ENCODE peak calls at places on chromosome 15, in five cellular contexts. One of them, this sample, is unnamed.

GRCh38 chr15:87604857-87605446 is 651.6 kb downstream of the NTRK3 start:
- DNase-seq in left ventricle myocardium inferior: no peak
- DNase-seq in lower lobe of right lung: no peak
- DNase-seq in pancreas: no peak
- DNase-seq in colonic mucosa: no peak
- DNase-seq in this sample: no peak

GRCh38 chr15:36960179-36960946 is 140.0 kb downstream of the MEIS2 start:
- DNase-seq in left ventricle myocardium inferior: no peak
- DNase-seq in lower lobe of right lung: no peak
- DNase-seq in pancreas: no peak
- DNase-seq in colonic mucosa: no peak
- DNase-seq in this sample: no peak

GRCh38 chr15:93213281-93213680 is 124.3 kb upstream of the RGMA start:
- DNase-seq in left ventricle myocardium inferior: peak; percentile 76
- DNase-seq in lower lobe of right lung: no peak
- DNase-seq in pancreas: no peak
- DNase-seq in colonic mucosa: no peak
- DNase-seq in this sample: peak; percentile 62

GRCh38 chr15:35496585-35496984 is 49.4 kb downstream of the DPH6 start:
- DNase-seq in left ventricle myocardium inferior: no peak
- DNase-seq in lower lobe of right lung: no peak
- DNase-seq in pancreas: no peak
- DNase-seq in colonic mucosa: no peak
- DNase-seq in this sample: no peak

GRCh38 chr15:31434418-31435255 is 108.0 kb downstream of the KLF13 start:
- DNase-seq in left ventricle myocardium inferior: peak; percentile 54
- DNase-seq in lower lobe of right lung: peak; percentile 83
- DNase-seq in pancreas: no peak
- DNase-seq in colonic mucosa: peak; percentile 64
- DNase-seq in this sample: peak; percentile 50

GRCh38 chr15:43237842-43238470 is 17.1 kb upstream of the EPB42 start:
- DNase-seq in left ventricle myocardium inferior: no peak
- DNase-seq in lower lobe of right lung: no peak
- DNase-seq in pancreas: no peak
- DNase-seq in colonic mucosa: no peak
- DNase-seq in this sample: no peak

GRCh38 chr15:67967871-67968423 is 86.2 kb upstream of the PIAS1 start:
- DNase-seq in left ventricle myocardium inferior: peak; percentile 82
- DNase-seq in lower lobe of right lung: peak; percentile 90
- DNase-seq in pancreas: peak; percentile 69
- DNase-seq in colonic mucosa: peak; percentile 74
- DNase-seq in this sample: peak; percentile 82

GRCh38 chr15:86236721-86237121 is 157.1 kb downstream of the AGBL1 start:
- DNase-seq in left ventricle myocardium inferior: no peak
- DNase-seq in lower lobe of right lung: no peak
- DNase-seq in pancreas: no peak
- DNase-seq in colonic mucosa: no peak
- DNase-seq in this sample: no peak

GRCh38 chr15:85828869-85829268 is 34.1 kb upstream of the KLHL25 start:
- DNase-seq in left ventricle myocardium inferior: no peak
- DNase-seq in lower lobe of right lung: no peak
- DNase-seq in pancreas: no peak
- DNase-seq in colonic mucosa: no peak
- DNase-seq in this sample: no peak

GRCh38 chr15:69757186-69757585 is 304.6 kb downstream of the RPLP1 start:
- DNase-seq in left ventricle myocardium inferior: no peak
- DNase-seq in lower lobe of right lung: no peak
- DNase-seq in pancreas: no peak
- DNase-seq in colonic mucosa: no peak
- DNase-seq in this sample: no peak

GRCh38 chr15:99437315-99438221 is 128.2 kb upstream of the MEF2A start:
- DNase-seq in left ventricle myocardium inferior: no peak
- DNase-seq in lower lobe of right lung: no peak
- DNase-seq in pancreas: no peak
- DNase-seq in colonic mucosa: peak; percentile 18
- DNase-seq in this sample: no peak

GRCh38 chr15:72216079-72216478 is 14.9 kb downstream of the PKM start:
- DNase-seq in left ventricle myocardium inferior: no peak
- DNase-seq in lower lobe of right lung: no peak
- DNase-seq in pancreas: no peak
- DNase-seq in colonic mucosa: no peak
- DNase-seq in this sample: no peak

GRCh38 chr15:63497642-63498100 is 6.7 kb upstream of the USP3 start:
- DNase-seq in left ventricle myocardium inferior: peak; percentile 41
- DNase-seq in lower lobe of right lung: peak; percentile 88
- DNase-seq in pancreas: no peak
- DNase-seq in colonic mucosa: no peak
- DNase-seq in this sample: no peak
- H3K4me1 ChIP-seq in left ventricle myocardium inferior: peaks cover 23% of the 10 kb centered on the region
- H3K4me1 ChIP-seq in lower lobe of right lung: peaks cover 87% of the 10 kb centered on the region
- H3K4me1 ChIP-seq in pancreas: peaks cover 18% of the 10 kb centered on the region
- H3K4me1 ChIP-seq in colonic mucosa: peaks cover 17% of the 10 kb centered on the region
- H3K4me1 ChIP-seq in this sample: no peaks in the 10 kb centered on the region

GRCh38 chr15:80710635-80711553 is 15.8 kb downstream of the ABHD17C start:
- DNase-seq in left ventricle myocardium inferior: no peak
- DNase-seq in lower lobe of right lung: no peak
- DNase-seq in pancreas: no peak
- DNase-seq in colonic mucosa: no peak
- DNase-seq in this sample: no peak

GRCh38 chr15:80709542-80709941 is 14.4 kb downstream of the ABHD17C start:
- DNase-seq in left ventricle myocardium inferior: no peak
- DNase-seq in lower lobe of right lung: peak; percentile 81
- DNase-seq in pancreas: no peak
- DNase-seq in colonic mucosa: peak; percentile 89
- DNase-seq in this sample: no peak

GRCh38 chr15:80701676-80702311 is 6.7 kb downstream of the ABHD17C start:
- DNase-seq in left ventricle myocardium inferior: no peak
- DNase-seq in lower lobe of right lung: no peak
- DNase-seq in pancreas: no peak
- DNase-seq in colonic mucosa: no peak
- DNase-seq in this sample: no peak

GRCh38 chr15:80703965-80704364 is 8.9 kb downstream of the ABHD17C start:
- DNase-seq in left ventricle myocardium inferior: no peak
- DNase-seq in lower lobe of right lung: no peak
- DNase-seq in pancreas: no peak
- DNase-seq in colonic mucosa: no peak
- DNase-seq in this sample: no peak

GRCh38 chr15:80706161-80706560 is 11.1 kb downstream of the ABHD17C start:
- DNase-seq in left ventricle myocardium inferior: no peak
- DNase-seq in lower lobe of right lung: no peak
- DNase-seq in pancreas: no peak
- DNase-seq in colonic mucosa: no peak
- DNase-seq in this sample: no peak
- H3K4me1 ChIP-seq in left ventricle myocardium inferior: no peaks in the 10 kb centered on the region
- H3K4me1 ChIP-seq in lower lobe of right lung: peaks cover 72% of the 10 kb centered on the region
- H3K4me1 ChIP-seq in pancreas: no peaks in the 10 kb centered on the region
- H3K4me1 ChIP-seq in colonic mucosa: peaks cover 5% of the 10 kb centered on the region
- H3K4me1 ChIP-seq in this sample: no peaks in the 10 kb centered on the region

GRCh38 chr15:63940956-63941620 is 105.2 kb downstream of the DAPK2 start:
- DNase-seq in left ventricle myocardium inferior: no peak
- DNase-seq in lower lobe of right lung: no peak
- DNase-seq in pancreas: no peak
- DNase-seq in colonic mucosa: peak; percentile 14
- DNase-seq in this sample: no peak
- H3K4me1 ChIP-seq in left ventricle myocardium inferior: peaks cover 55% of the 10 kb centered on the region
- H3K4me1 ChIP-seq in lower lobe of right lung: peaks cover 48% of the 10 kb centered on the region
- H3K4me1 ChIP-seq in pancreas: no peaks in the 10 kb centered on the region
- H3K4me1 ChIP-seq in colonic mucosa: no peaks in the 10 kb centered on the region
- H3K4me1 ChIP-seq in this sample: peaks cover 48% of the 10 kb centered on the region

GRCh38 chr15:39179980-39180379 is 400.9 kb upstream of the THBS1 start:
- DNase-seq in left ventricle myocardium inferior: no peak
- DNase-seq in lower lobe of right lung: no peak
- DNase-seq in pancreas: no peak
- DNase-seq in colonic mucosa: no peak
- DNase-seq in this sample: no peak
- H3K4me1 ChIP-seq in left ventricle myocardium inferior: peaks cover 10% of the 10 kb centered on the region
- H3K4me1 ChIP-seq in lower lobe of right lung: peaks cover 5% of the 10 kb centered on the region
- H3K4me1 ChIP-seq in pancreas: peaks cover 12% of the 10 kb centered on the region
- H3K4me1 ChIP-seq in colonic mucosa: no peaks in the 10 kb centered on the region
- H3K4me1 ChIP-seq in this sample: no peaks in the 10 kb centered on the region

GRCh38 chr15:96213045-96213444 is 117.5 kb upstream of the NR2F2 start:
- DNase-seq in left ventricle myocardium inferior: no peak
- DNase-seq in lower lobe of right lung: no peak
- DNase-seq in pancreas: no peak
- DNase-seq in colonic mucosa: no peak
- DNase-seq in this sample: no peak

GRCh38 chr15:96213896-96214295 is 116.6 kb upstream of the NR2F2 start:
- DNase-seq in left ventricle myocardium inferior: no peak
- DNase-seq in lower lobe of right lung: no peak
- DNase-seq in pancreas: no peak
- DNase-seq in colonic mucosa: no peak
- DNase-seq in this sample: no peak

GRCh38 chr15:96207377-96208006 is 123.0 kb upstream of the NR2F2 start:
- DNase-seq in left ventricle myocardium inferior: no peak
- DNase-seq in lower lobe of right lung: no peak
- DNase-seq in pancreas: no peak
- DNase-seq in colonic mucosa: no peak
- DNase-seq in this sample: no peak

DNA sequence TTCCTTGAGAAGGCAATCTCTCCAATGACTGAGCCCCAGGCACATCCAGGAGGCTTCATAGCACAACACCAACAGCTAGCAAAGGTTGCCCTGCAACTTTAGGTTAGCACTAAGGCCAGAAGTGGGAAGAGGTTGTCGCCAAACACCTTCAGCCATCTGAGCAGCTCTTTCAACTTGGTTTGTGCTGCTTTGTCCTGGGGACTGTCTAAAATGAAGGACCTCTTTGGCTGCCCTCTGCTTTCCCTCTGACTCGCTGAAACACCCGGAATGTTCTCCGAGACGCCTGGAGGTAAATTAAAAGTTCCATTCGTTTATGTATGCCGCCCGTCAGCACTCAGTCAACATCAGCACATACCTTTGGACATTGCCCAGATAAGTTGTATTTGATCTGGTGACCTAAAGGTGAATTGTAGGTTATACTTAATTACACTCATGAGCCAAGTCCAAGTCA is 121.2 kb upstream of the NR2F2 start:
- DNase-seq in left ventricle myocardium inferior: no peak
- DNase-seq in lower lobe of right lung: no peak
- DNase-seq in pancreas: no peak
- DNase-seq in colonic mucosa: no peak
- DNase-seq in this sample: no peak
- H3K4me1 ChIP-seq in left ventricle myocardium inferior: no peaks in the 10 kb centered on the region
- H3K4me1 ChIP-seq in lower lobe of right lung: no peaks in the 10 kb centered on the region
- H3K4me1 ChIP-seq in pancreas: peaks cover 3% of the 10 kb centered on the region
- H3K4me1 ChIP-seq in colonic mucosa: no peaks in the 10 kb centered on the region
- H3K4me1 ChIP-seq in this sample: no peaks in the 10 kb centered on the region

GRCh38 chr15:90189781-90190467 is 11.2 kb upstream of the SEMA4B start:
- DNase-seq in left ventricle myocardium inferior: no peak
- DNase-seq in lower lobe of right lung: no peak
- DNase-seq in pancreas: no peak
- DNase-seq in colonic mucosa: no peak
- DNase-seq in this sample: no peak
- H3K4me1 ChIP-seq in left ventricle myocardium inferior: peaks cover 79% of the 10 kb centered on the region
- H3K4me1 ChIP-seq in lower lobe of right lung: peaks cover 60% of the 10 kb centered on the region
- H3K4me1 ChIP-seq in pancreas: peaks cover 24% of the 10 kb centered on the region
- H3K4me1 ChIP-seq in colonic mucosa: peaks cover 34% of the 10 kb centered on the region
- H3K4me1 ChIP-seq in this sample: peaks cover 56% of the 10 kb centered on the region

GRCh38 chr15:91995146-91995545 is 141.6 kb downstream of the SLCO3A1 start:
- DNase-seq in left ventricle myocardium inferior: no peak
- DNase-seq in lower lobe of right lung: no peak
- DNase-seq in pancreas: no peak
- DNase-seq in colonic mucosa: no peak
- DNase-seq in this sample: no peak
- H3K4me1 ChIP-seq in left ventricle myocardium inferior: peaks cover 38% of the 10 kb centered on the region
- H3K4me1 ChIP-seq in lower lobe of right lung: peaks cover 12% of the 10 kb centered on the region
- H3K4me1 ChIP-seq in pancreas: no peaks in the 10 kb centered on the region
- H3K4me1 ChIP-seq in colonic mucosa: no peaks in the 10 kb centered on the region
- H3K4me1 ChIP-seq in this sample: peaks cover 2% of the 10 kb centered on the region

DNA sequence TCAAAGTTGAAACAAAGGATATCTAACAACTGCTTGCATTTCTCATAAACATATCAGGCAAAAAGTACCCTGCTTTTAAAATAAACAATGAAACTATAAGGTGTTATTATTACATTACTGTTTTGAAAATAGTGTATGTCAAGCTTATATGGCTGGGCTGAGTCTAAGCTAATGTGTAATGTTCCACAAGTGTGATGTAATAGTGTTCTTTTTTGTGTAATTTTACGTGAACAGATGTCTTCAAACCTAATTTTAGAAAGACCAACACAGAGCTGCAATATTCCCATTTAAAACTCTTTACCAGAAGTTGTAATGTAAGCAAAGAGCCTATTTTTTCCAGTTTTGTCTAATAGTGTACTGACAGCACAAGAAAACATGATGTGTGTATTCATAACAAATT is 34.0 kb downstream of the MINDY2 start:
- DNase-seq in left ventricle myocardium inferior: no peak
- DNase-seq in lower lobe of right lung: no peak
- DNase-seq in pancreas: no peak
- DNase-seq in colonic mucosa: no peak
- DNase-seq in this sample: no peak
- H3K4me1 ChIP-seq in left ventricle myocardium inferior: peaks cover 9% of the 10 kb centered on the region
- H3K4me1 ChIP-seq in lower lobe of right lung: no peaks in the 10 kb centered on the region
- H3K4me1 ChIP-seq in pancreas: no peaks in the 10 kb centered on the region
- H3K4me1 ChIP-seq in colonic mucosa: no peaks in the 10 kb centered on the region
- H3K4me1 ChIP-seq in this sample: no peaks in the 10 kb centered on the region

GRCh38 chr15:58065011-58065444 is 483 bp downstream of the ALDH1A2 start:
- DNase-seq in left ventricle myocardium inferior: peak; percentile 38
- DNase-seq in lower lobe of right lung: peak; percentile 49
- DNase-seq in pancreas: peak; percentile 32
- DNase-seq in colonic mucosa: peak; percentile 20
- DNase-seq in this sample: peak; percentile 34

GRCh38 chr15:58064119-58065010 is 1.1 kb downstream of the ALDH1A2 start:
- DNase-seq in left ventricle myocardium inferior: no peak
- DNase-seq in lower lobe of right lung: no peak
- DNase-seq in pancreas: no peak
- DNase-seq in colonic mucosa: no peak
- DNase-seq in this sample: no peak

GRCh38 chr15:58062175-58062574 is 3.3 kb downstream of the ALDH1A2 start:
- DNase-seq in left ventricle myocardium inferior: no peak
- DNase-seq in lower lobe of right lung: no peak
- DNase-seq in pancreas: no peak
- DNase-seq in colonic mucosa: no peak
- DNase-seq in this sample: no peak

GRCh38 chr15:58063612-58064011 is 1.9 kb downstream of the ALDH1A2 start:
- DNase-seq in left ventricle myocardium inferior: no peak
- DNase-seq in lower lobe of right lung: no peak
- DNase-seq in pancreas: no peak
- DNase-seq in colonic mucosa: no peak
- DNase-seq in this sample: no peak

DNA sequence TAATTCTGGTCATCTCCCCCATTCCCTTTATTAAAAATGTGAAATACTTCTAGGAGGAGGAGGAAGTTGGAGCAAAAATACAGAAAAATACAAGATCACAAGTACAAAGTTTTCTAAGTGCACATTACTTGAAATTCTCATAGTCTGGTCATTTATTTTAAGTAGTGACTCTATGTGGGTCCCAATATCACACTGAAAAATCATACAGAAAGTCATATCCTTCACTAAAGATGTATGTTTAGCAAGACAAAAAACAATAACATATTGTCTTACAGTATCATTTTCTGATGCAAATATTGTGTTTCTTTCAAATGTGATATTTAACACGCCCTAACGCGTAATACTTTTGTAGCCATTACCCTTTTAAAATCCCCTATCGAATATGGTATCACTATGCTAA is 2.5 kb downstream of the ALDH1A2 start:
- DNase-seq in left ventricle myocardium inferior: no peak
- DNase-seq in lower lobe of right lung: no peak
- DNase-seq in pancreas: no peak
- DNase-seq in colonic mucosa: no peak
- DNase-seq in this sample: no peak
- H3K4me1 ChIP-seq in left ventricle myocardium inferior: peaks cover 19% of the 10 kb centered on the region
- H3K4me1 ChIP-seq in lower lobe of right lung: peaks cover 18% of the 10 kb centered on the region
- H3K4me1 ChIP-seq in pancreas: no peaks in the 10 kb centered on the region
- H3K4me1 ChIP-seq in colonic mucosa: peaks cover 4% of the 10 kb centered on the region
- H3K4me1 ChIP-seq in this sample: peaks cover 10% of the 10 kb centered on the region